ENCODE peak calls at places on chromosomes 4 and X, in nine cellular contexts. V is AG10803; Q is left lung; D is PC-3; P is BJ; R is CD4-positive, alpha-beta memory T cell; K is sigmoid colon; H is pancreas; Z is epithelial cell of esophagus. T is an unnamed sample.

GRCh38 chrX:20857746-20858145 is 516.5 kb upstream of the CNKSR2 start:
- DNase-seq in D (peak; percentile 52), Q (no peak), R (no peak), H (no peak), P (no peak), K (peak; percentile 61), V (peak; percentile 12), Z (peak; percentile 4), T (no peak)

GRCh38 chrX:10235851-10236250 is 79.1 kb downstream of the CLCN4 start:
- DNase-seq in K (no peak), Z (no peak), V (peak; percentile 79), D (no peak), Q (no peak), P (peak; percentile 68), R (no peak), H (no peak), T (no peak)

GRCh38 chrX:123993904-123994635 is 32.6 kb downstream of the STAG2 start:
- DNase-seq in V (no peak), K (no peak), H (no peak), Z (no peak), R (no peak), D (no peak), P (no peak), Q (no peak), T (no peak)

GRCh38 chr4:82797048-82797590 is 1.5 kb downstream of the SCD5 start:
- DNase-seq in Z (no peak), V (no peak), D (no peak), H (peak; percentile 58), Q (no peak), P (no peak), K (no peak), R (no peak), T (no peak)

GRCh38 chrX:55710701-55711100 is 6.8 kb upstream of the RRAGB start:
- DNase-seq in V (peak; percentile 66), K (no peak), Z (peak; percentile 64), D (peak; percentile 67), R (no peak), P (no peak), H (no peak), Q (no peak), T (peak; percentile 27)

GRCh38 chr4:8920289-8920965 is 48.8 kb upstream of the HMX1 start:
- DNase-seq in Q (no peak), H (no peak), Z (no peak), P (no peak), R (no peak), K (peak; percentile 47), D (no peak), V (no peak), T (peak; percentile 36)

GRCh38 chrX:22021721-22022120 is 10.4 kb upstream of the PHEX start:
- DNase-seq in Z (no peak), D (no peak), P (no peak), V (no peak), K (no peak), R (no peak), H (no peak), Q (no peak), T (no peak)

GRCh38 chr4:188016754-188017153 is 21.2 kb downstream of the ZFP42 start:
- DNase-seq in P (no peak), Z (no peak), Q (no peak), R (no peak), V (no peak), K (no peak), D (no peak), H (no peak), T (no peak)

GRCh38 chr4:183830438-183830985 is 74.6 kb upstream of the STOX2 start:
- DNase-seq in R (no peak), K (no peak), P (no peak), Q (no peak), V (no peak), H (no peak), D (peak; percentile 24), Z (peak; percentile 64), T (no peak)

GRCh38 chr4:8832130-8832930 is 39.3 kb downstream of the HMX1 start:
- DNase-seq in Q (peak; percentile 51), P (no peak), K (peak; percentile 40), D (no peak), V (peak; percentile 11), H (no peak), R (no peak), Z (no peak), T (peak; percentile 24)

DNA sequence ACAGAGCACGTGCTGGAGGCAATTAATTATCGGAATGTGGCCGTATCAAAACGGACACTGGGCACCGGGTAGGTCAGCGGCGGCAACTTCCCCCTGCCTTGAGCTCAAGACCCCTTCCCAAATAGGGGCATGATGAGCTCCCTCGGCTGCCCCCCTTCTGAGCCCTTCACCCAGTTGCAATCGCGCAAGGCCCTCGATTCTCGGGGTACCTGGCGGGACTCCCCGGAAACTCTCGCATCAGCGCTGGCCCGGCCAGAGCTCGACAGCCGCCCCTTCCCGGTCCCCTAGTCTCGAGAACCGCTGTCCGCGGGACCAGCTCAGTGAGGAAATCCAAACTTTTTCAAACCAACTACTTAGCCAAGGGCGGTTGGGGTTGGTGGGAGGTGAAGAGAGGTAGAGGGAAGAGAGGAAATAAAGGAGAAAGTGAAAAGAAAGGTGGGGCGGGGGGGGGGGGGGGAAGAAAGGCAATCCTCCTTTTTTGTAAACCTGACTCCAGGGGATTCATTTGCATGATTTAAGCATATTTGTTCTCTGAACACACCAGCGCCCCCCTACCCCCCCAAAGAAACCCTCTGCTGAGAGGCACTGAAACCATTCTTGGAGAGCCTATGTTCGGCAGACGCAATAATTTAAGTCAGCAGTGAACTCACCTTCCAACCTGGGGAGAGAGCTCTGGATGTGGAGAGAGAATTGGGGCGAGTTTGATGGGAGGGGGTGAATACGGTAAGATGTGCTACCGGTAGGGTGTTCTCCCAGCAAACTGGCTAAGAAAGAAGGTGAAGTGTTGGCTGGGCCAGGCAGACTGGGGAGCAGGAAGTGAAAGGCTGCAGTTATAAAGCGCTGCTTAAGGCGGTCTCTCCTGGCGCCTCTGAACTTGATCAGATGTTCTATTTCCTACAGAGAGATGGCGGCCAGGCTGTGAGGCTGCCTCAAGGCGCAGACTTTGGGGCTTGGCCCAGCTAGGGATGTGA is 2.0 kb upstream of the ZIC3 start:
- DNase-seq in P (no peak), V (no peak), D (no peak), R (no peak), Q (no peak), Z (no peak), H (no peak), K (no peak), T (no peak)
- H3K4me3 ChIP-seq in P (no peak overlapping the region), V (no peak overlapping the region), D (no peak overlapping the region), R (no peak overlapping the region), Q (no peak overlapping the region), Z (no peak overlapping the region), H (no peak overlapping the region), K (no peak overlapping the region), T (no peak overlapping the region)

DNA sequence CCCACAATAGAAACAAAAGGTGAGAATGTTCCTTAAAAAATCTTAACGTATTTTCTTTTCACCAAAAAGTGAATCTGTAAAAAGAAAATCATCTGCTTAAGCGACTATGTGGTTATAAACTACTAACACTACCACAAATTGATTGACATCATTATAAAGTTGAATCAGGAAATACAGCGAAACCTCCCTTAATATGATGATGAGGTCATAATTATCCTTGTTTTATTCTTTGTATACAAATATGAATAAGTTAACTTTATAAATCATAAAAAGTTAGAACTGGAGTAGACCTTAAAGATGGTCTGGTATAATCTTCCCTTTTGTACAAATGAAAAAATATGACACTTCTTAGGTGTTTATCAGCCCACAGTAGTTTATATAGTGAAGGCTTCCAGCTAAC is 35.6 kb downstream of the NFKB1 start:
- DNase-seq in R (no peak), H (no peak), V (no peak), D (no peak), Q (no peak), K (no peak), P (no peak), Z (no peak), T (no peak)
- H3K4me3 ChIP-seq in R (no peak overlapping the region), H (no peak overlapping the region), V (no peak overlapping the region), D (no peak overlapping the region), Q (no peak overlapping the region), K (no peak overlapping the region), P (no peak overlapping the region), Z (no peak overlapping the region), T (no peak overlapping the region)

DNA sequence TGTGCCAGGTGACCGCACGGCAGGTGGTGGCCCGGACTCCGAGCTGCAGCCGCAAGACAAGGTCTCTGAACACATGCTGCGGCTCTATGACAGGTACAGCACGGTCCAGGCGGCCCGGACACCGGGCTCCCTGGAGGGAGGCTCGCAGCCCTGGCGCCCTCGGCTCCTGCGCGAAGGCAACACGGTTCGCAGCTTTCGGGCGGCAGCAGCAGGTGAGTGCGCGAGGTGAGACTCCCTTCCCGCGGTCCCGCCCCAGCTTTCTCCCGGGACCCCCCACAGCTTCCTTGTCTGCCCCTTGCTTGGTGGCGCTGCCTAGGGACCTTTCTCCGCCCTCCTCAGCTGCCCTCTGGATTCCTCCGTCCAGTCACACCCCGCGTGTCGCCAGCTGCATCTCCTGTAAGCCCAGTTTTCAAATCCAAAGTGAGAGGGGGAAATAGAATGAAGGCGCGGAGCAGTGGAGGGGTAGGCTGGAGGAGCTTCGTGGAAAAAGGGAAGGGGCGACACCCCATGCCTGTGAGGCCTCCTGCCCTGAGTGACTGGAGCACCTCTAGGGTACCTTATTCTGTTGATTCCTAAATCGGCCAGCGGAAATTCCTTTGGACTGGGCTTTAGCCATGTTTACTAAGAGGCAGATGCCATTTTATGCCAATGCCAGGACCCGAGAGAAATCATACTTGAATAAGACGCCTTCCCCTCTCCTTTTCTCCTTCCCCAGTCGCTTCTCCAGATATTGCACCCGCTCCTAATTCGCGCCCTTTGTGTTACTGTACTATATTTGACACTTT is 1.1 kb downstream of the BMP3 start:
- DNase-seq in H (no peak), K (no peak), V (no peak), Q (peak; percentile 80), P (no peak), Z (peak; percentile 5), R (no peak), D (no peak), T (no peak)
- H3K4me3 ChIP-seq in H (peak overlapping the region; percentile 6), K (peak overlapping the region; percentile 70), V (peak overlapping the region; percentile 35), Q (peak overlapping the region; percentile 38), P (no peak overlapping the region), Z (peak overlapping the region; percentile 28), R (no peak overlapping the region), D (peak overlapping the region; percentile 74), T (peak overlapping the region; percentile 45)

GRCh38 chrX:48927736-48928382 is 9.0 kb upstream of the PIM2 start:
- DNase-seq in Q (no peak), V (no peak), H (no peak), D (no peak), P (no peak), Z (no peak), R (no peak), K (no peak), T (no peak)

GRCh38 chrX:48924270-48924669 is 5.4 kb upstream of the PIM2 start:
- DNase-seq in V (no peak), P (no peak), Z (no peak), D (no peak), H (no peak), R (no peak), K (no peak), Q (no peak), T (no peak)

GRCh38 chrX:48923771-48924170 is 4.9 kb upstream of the PIM2 start:
- DNase-seq in Z (no peak), V (no peak), R (no peak), Q (no peak), K (no peak), P (no peak), D (no peak), H (no peak), T (no peak)

DNA sequence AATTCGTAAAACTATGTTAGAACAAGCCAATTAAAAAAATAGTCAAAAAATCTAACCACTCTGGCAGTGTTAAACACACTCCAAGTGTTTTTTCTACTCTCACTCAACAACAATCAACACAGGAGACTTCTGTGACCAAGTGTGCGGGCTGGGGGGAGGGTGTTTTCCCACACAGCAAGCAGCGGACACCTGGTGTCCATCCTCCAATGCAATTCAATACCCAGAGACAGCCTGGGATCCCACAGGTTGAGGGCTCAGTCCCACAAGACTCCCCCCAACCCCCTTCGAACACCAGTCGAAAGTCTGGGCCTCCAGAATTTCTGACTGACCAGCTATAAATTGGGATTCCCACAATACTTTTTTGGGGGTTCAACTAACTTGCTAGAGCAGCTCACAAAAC is 8.3 kb upstream of the PIM2 start:
- DNase-seq in Q (no peak), V (no peak), Z (no peak), D (no peak), P (no peak), H (no peak), K (no peak), R (no peak), T (no peak)
- H3K4me3 ChIP-seq in Q (no peak overlapping the region), V (no peak overlapping the region), Z (no peak overlapping the region), D (no peak overlapping the region), P (no peak overlapping the region), H (no peak overlapping the region), K (no peak overlapping the region), R (no peak overlapping the region), T (no peak overlapping the region)